ENCODE peak calls at places on chromosomes 1 and 21, in seven cellular contexts. N is IMR-90, U is H9, B is mesendoderm, R is neuronal stem cell, P is H1, V is trophoblast cell. L is an unnamed sample.
A peak's percentile ranks its signal among the peaks of the same experiment; 100 is the strongest.

GRCh38 chr1:191134796-191135195 is 657.1 kb upstream of the BRINP3 start:
- DNase-seq in N (no peak), U (no peak), B (no peak), R (no peak), P (no peak), V (no peak), L (no peak)

GRCh38 chr21:42214921-42215320 is 4.0 kb upstream of the ABCG1 start:
- DNase-seq in N (no peak), U (no peak), B (no peak), R (no peak), P (no peak), V (no peak), L (no peak)

GRCh38 chr1:161427733-161428516 is 60.2 kb upstream of the CFAP126 start:
- DNase-seq in N (peak; percentile 68), U (peak; percentile 71), B (peak; percentile 82), R (no peak), P (peak; percentile 87), V (peak; percentile 41), L (peak; percentile 60)

GRCh38 chr1:23122023-23122738 is 46.5 kb downstream of the LUZP1 start:
- DNase-seq in N (peak; percentile 77), U (no peak), B (peak; percentile 44), R (no peak), P (no peak), V (no peak), L (peak; percentile 71)

GRCh38 chr1:100703716-100704115 is 15.8 kb upstream of the VCAM1 start:
- DNase-seq in N (no peak), U (no peak), B (no peak), R (no peak), P (no peak), V (no peak), L (no peak)

GRCh38 chr1:14782741-14783591 is 184.5 kb downstream of the KAZN start:
- DNase-seq in N (no peak), U (peak; percentile 44), B (peak; percentile 94), R (no peak), P (no peak), V (no peak), L (peak; percentile 31)

GRCh38 chr1:240465531-240465940 is 146.4 kb downstream of the GREM2 start:
- DNase-seq in N (peak; percentile 54), U (peak; percentile 40), B (peak; percentile 92), R (peak; percentile 23), P (no peak), V (no peak), L (peak; percentile 61)

GRCh38 chr1:110718452-110718851 is 43.7 kb upstream of the KCNA3 start:
- DNase-seq in N (no peak), U (no peak), B (no peak), R (no peak), P (no peak), V (no peak), L (no peak)

GRCh38 chr1:203289281-203289981 is 15.9 kb upstream of the BTG2 start:
- DNase-seq in N (no peak), U (no peak), B (no peak), R (no peak), P (no peak), V (peak; percentile 30), L (no peak)

GRCh38 chr1:111140680-111140967 is 601 bp downstream of the CEPT1 start:
- DNase-seq in N (peak; percentile 36), U (peak; percentile 64), B (peak; percentile 79), R (no peak), P (no peak), V (peak; percentile 44), L (peak; percentile 72)

GRCh38 chr1:167899253-167899681 is 14.7 kb downstream of the ADCY10 start:
- DNase-seq in N (peak; percentile 71), U (no peak), B (no peak), R (no peak), P (no peak), V (no peak), L (no peak)

GRCh38 chr1:193831465-193831864 is 645.1 kb upstream of the B3GALT2 start:
- DNase-seq in N (no peak), U (no peak), B (no peak), R (no peak), P (no peak), V (no peak), L (no peak)

GRCh38 chr1:24905979-24906720 is 23.9 kb downstream of the RUNX3 start:
- DNase-seq in N (no peak), U (peak; percentile 25), B (no peak), R (no peak), P (peak; percentile 47), V (no peak), L (no peak)

GRCh38 chr1:87329756-87330200 is 1.1 kb downstream of the LMO4 start:
- DNase-seq in N (peak; percentile 23), U (no peak), B (peak; percentile 28), R (no peak), P (no peak), V (no peak), L (peak; percentile 55)

GRCh38 chr1:115910231-115910630 is 66.1 kb upstream of the SLC22A15 start:
- DNase-seq in N (no peak), U (no peak), B (no peak), R (no peak), P (no peak), V (no peak), L (no peak)
- H3K18ac ChIP-seq in N (no peak overlapping the region), U (no peak overlapping the region), B (no peak overlapping the region), R (no peak overlapping the region), P (no peak overlapping the region), V (no peak overlapping the region), L (no peak overlapping the region)

DNA sequence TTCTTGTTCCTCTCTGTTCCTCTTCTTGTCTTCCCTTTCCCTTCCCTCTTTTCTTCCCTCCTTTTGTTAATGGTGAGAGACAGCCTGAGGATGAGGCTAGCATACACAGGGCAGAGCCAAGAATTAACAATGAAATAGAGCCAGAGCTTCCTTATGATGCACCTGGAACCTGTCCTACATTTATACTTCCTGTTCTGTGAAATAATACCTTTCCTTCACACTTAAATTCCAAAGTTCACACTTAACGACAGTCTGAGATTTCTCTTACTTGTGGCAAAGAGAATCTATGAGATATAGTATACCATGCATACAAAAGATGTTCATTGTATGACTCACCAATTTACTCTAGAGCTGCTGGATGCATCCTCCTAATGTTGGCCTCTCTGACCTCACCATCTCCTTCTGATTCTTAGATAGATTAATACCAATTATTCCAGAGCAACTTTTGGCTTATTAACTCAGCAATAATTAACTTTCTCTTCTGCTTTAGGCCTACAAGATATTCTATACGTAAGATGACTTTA is 30.8 kb upstream of the TSNAX start:
- DNase-seq in N (no peak), U (no peak), B (no peak), R (no peak), P (no peak), V (no peak), L (no peak)
- H3K18ac ChIP-seq in N (no peak overlapping the region), U (no peak overlapping the region), B (no peak overlapping the region), R (no peak overlapping the region), P (no peak overlapping the region), V (no peak overlapping the region), L (no peak overlapping the region)

DNA sequence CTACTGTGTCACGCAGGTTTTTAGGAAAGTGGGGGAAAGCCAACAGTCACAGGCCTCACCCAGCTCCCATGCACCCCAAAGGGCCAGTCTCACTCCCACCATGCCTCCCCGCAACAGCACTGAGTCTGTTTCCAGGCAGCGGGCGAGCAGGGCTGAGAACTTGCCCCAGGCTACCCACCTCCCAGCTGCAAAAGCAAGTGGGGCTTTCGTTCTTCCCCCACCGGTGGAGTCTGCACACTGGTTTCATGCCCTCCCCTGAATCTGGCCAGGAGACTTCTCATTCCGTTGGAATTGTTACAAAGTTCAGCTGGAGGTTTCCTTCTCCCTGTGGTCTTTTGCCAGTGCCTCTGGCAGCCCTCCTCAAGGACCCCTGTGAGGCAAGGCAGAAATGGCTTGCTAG is 53.6 kb upstream of the KCNJ15 start:
- DNase-seq in N (no peak), U (no peak), B (no peak), R (no peak), P (no peak), V (no peak), L (no peak)
- H3K18ac ChIP-seq in N (no peak overlapping the region), U (no peak overlapping the region), B (no peak overlapping the region), R (no peak overlapping the region), P (no peak overlapping the region), V (no peak overlapping the region), L (no peak overlapping the region)

GRCh38 chr1:188137221-188137620 is 1308.5 kb downstream of the PLA2G4A start:
- DNase-seq in N (no peak), U (no peak), B (no peak), R (no peak), P (no peak), V (no peak), L (no peak)
- H3K18ac ChIP-seq in N (no peak overlapping the region), U (no peak overlapping the region), B (no peak overlapping the region), R (no peak overlapping the region), P (no peak overlapping the region), V (no peak overlapping the region), L (no peak overlapping the region)

DNA sequence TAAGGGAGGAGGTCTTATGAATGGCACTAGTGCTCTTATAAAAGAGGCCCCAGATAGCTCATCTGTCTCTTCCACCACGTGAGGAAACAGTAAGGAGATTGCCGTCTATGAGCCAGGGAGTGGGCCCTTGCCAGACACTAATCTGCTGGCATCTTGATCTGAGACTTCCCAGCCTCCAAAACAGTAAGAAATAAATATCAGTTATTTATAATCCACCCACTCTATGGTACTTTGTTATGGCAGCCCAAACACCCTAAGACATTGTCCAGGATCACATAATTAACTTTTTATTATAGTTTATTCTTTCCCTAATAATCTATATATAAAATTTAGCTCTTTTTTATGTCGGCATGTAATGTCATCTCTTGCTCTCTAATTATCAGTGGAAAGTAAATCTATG is 144.0 kb upstream of the IRF2BP2 start:
- DNase-seq in N (no peak), U (no peak), B (no peak), R (no peak), P (no peak), V (no peak), L (no peak)
- H3K18ac ChIP-seq in N (no peak overlapping the region), U (no peak overlapping the region), B (no peak overlapping the region), R (no peak overlapping the region), P (no peak overlapping the region), V (no peak overlapping the region), L (no peak overlapping the region)

GRCh38 chr1:246001142-246001812 is 505.8 kb downstream of the SMYD3 start:
- DNase-seq in N (peak; percentile 82), U (no peak), B (no peak), R (no peak), P (no peak), V (no peak), L (peak; percentile 59)

GRCh38 chr1:246003442-246003730 is 503.7 kb downstream of the SMYD3 start:
- DNase-seq in N (no peak), U (no peak), B (no peak), R (no peak), P (no peak), V (no peak), L (no peak)

GRCh38 chr1:246000638-246001015 is 506.5 kb downstream of the SMYD3 start:
- DNase-seq in N (no peak), U (no peak), B (no peak), R (no peak), P (no peak), V (no peak), L (no peak)

GRCh38 chr1:246002725-246003441 is 504.2 kb downstream of the SMYD3 start:
- DNase-seq in N (peak; percentile 90), U (peak; percentile 82), B (peak; percentile 88), R (peak; percentile 81), P (peak; percentile 89), V (peak; percentile 86), L (peak; percentile 85)

GRCh38 chr1:246001821-246002220 is 505.3 kb downstream of the SMYD3 start:
- DNase-seq in N (peak; percentile 55), U (no peak), B (no peak), R (no peak), P (no peak), V (no peak), L (peak; percentile 71)
- H3K18ac ChIP-seq in N (peak overlapping the region; percentile 4), U (no peak overlapping the region), B (no peak overlapping the region), R (no peak overlapping the region), P (no peak overlapping the region), V (no peak overlapping the region), L (no peak overlapping the region)

L was measured in mesenchymal stem cell.